ENCODE peak calls at places on chromosomes 5 and 9, in seven cellular contexts. One of them, this sample, is unnamed.

GRCh38 chr5:17180957-17181723 is 36.3 kb upstream of the BASP1 start:
- DNase-seq in activated gamma-delta T cell treated with Interleukin-2 at 50 U/mL for 16 hours: no peak
- DNase-seq in posterior vena cava: no peak
- DNase-seq in tibial artery: no peak
- DNase-seq in frontal cortex: no peak
- DNase-seq in neuronal stem cell: no peak
- DNase-seq in astrocyte of the spinal cord: peak
- DNase-seq in this sample: no peak

GRCh38 chr9:127714916-127715442 is 484 bp downstream of the PTRH1 start:
- DNase-seq in tibial artery: no peak
- DNase-seq in activated gamma-delta T cell treated with Interleukin-2 at 50 U/mL for 16 hours: no peak
- DNase-seq in posterior vena cava: no peak
- DNase-seq in astrocyte of the spinal cord: no peak
- DNase-seq in neuronal stem cell: no peak
- DNase-seq in frontal cortex: no peak
- DNase-seq in this sample: no peak

GRCh38 chr9:73038613-73039012 is 85.8 kb upstream of the ALDH1A1 start:
- DNase-seq in neuronal stem cell: no peak
- DNase-seq in astrocyte of the spinal cord: peak
- DNase-seq in activated gamma-delta T cell treated with Interleukin-2 at 50 U/mL for 16 hours: no peak
- DNase-seq in posterior vena cava: peak
- DNase-seq in frontal cortex: no peak
- DNase-seq in tibial artery: peak
- DNase-seq in this sample: peak

GRCh38 chr5:65101706-65102105 is 333.0 kb downstream of the CWC27 start:
- DNase-seq in neuronal stem cell: no peak
- DNase-seq in frontal cortex: no peak
- DNase-seq in activated gamma-delta T cell treated with Interleukin-2 at 50 U/mL for 16 hours: no peak
- DNase-seq in posterior vena cava: no peak
- DNase-seq in astrocyte of the spinal cord: no peak
- DNase-seq in tibial artery: no peak
- DNase-seq in this sample: no peak

GRCh38 chr9:97484134-97484533 is 17.3 kb upstream of the TMOD1 start:
- DNase-seq in tibial artery: no peak
- DNase-seq in neuronal stem cell: no peak
- DNase-seq in astrocyte of the spinal cord: no peak
- DNase-seq in activated gamma-delta T cell treated with Interleukin-2 at 50 U/mL for 16 hours: no peak
- DNase-seq in posterior vena cava: no peak
- DNase-seq in frontal cortex: no peak
- DNase-seq in this sample: no peak

GRCh38 chr9:5352637-5353248 is 13.1 kb upstream of the RLN1 start:
- DNase-seq in astrocyte of the spinal cord: no peak
- DNase-seq in tibial artery: no peak
- DNase-seq in neuronal stem cell: no peak
- DNase-seq in frontal cortex: no peak
- DNase-seq in posterior vena cava: no peak
- DNase-seq in activated gamma-delta T cell treated with Interleukin-2 at 50 U/mL for 16 hours: peak
- DNase-seq in this sample: no peak

GRCh38 chr5:140108093-140109049 is 5.5 kb upstream of the PURA start:
- DNase-seq in activated gamma-delta T cell treated with Interleukin-2 at 50 U/mL for 16 hours: peak
- DNase-seq in neuronal stem cell: no peak
- DNase-seq in astrocyte of the spinal cord: no peak
- DNase-seq in tibial artery: peak
- DNase-seq in posterior vena cava: peak
- DNase-seq in frontal cortex: no peak
- DNase-seq in this sample: peak

GRCh38 chr5:72166070-72166979 is 59.0 kb downstream of the MAP1B start:
- DNase-seq in posterior vena cava: peak
- DNase-seq in activated gamma-delta T cell treated with Interleukin-2 at 50 U/mL for 16 hours: no peak
- DNase-seq in tibial artery: no peak
- DNase-seq in frontal cortex: no peak
- DNase-seq in neuronal stem cell: no peak
- DNase-seq in astrocyte of the spinal cord: peak
- DNase-seq in this sample: no peak